ENCODE peak calls at places on chromosomes 7 and 10, in four cellular contexts. Q, H, K and P are unnamed samples.

GRCh38 chr10:102599565-102600327 is 44.5 kb upstream of the TRIM8 start:
- DNase-seq in H (no peak), Q (no peak), K (no peak), P (no peak)

GRCh38 chr7:31882187-31882586 is 188.0 kb downstream of the PDE1C start:
- DNase-seq in Q (no peak), K (no peak), H (no peak), P (no peak)

GRCh38 chr10:88041243-88042161 is 178.1 kb downstream of the PTEN start:
- DNase-seq in K (no peak), H (no peak), Q (no peak), P (no peak)

GRCh38 chr7:45624392-45624760 is 50.2 kb downstream of the ADCY1 start:
- DNase-seq in K (no peak), H (no peak), Q (no peak), P (no peak)

GRCh38 chr7:138359891-138360582 is 100.0 kb upstream of the TRIM24 start:
- DNase-seq in K (no peak), Q (no peak), H (no peak), P (no peak)

GRCh38 chr7:47771301-47771989 is 176.8 kb downstream of the PKD1L1 start:
- DNase-seq in K (no peak), H (no peak), Q (no peak), P (no peak)

GRCh38 chr10:68238371-68238770 is 6.5 kb upstream of the ATOH7 start:
- DNase-seq in Q (no peak), H (no peak), K (no peak), P (no peak)

GRCh38 chr10:50637003-50637579 is 13.3 kb upstream of the SGMS1 start:
- DNase-seq in H (no peak), Q (peak), K (peak), P (no peak)

GRCh38 chr10:93703841-93704240 is 1.4 kb upstream of the FRA10AC1 start:
- DNase-seq in Q (no peak), H (no peak), K (no peak), P (no peak)

GRCh38 chr10:129599160-129599559 is 132.1 kb downstream of the MGMT start:
- DNase-seq in H (no peak), K (no peak), Q (no peak), P (no peak)

GRCh38 chr10:75740541-75740940 is 309.1 kb downstream of the LRMDA start:
- DNase-seq in K (no peak), Q (no peak), H (no peak), P (no peak)

GRCh38 chr10:132063432-132063831 is 2.3 kb upstream of the JAKMIP3 start:
- DNase-seq in K (no peak), H (no peak), Q (no peak), P (no peak)

GRCh38 chr10:104873161-104873560 is 232.1 kb downstream of the SORCS3 start:
- DNase-seq in K (no peak), Q (no peak), H (no peak), P (no peak)

GRCh38 chr10:104868231-104868630 is 227.1 kb downstream of the SORCS3 start:
- DNase-seq in Q (no peak), H (no peak), K (no peak), P (no peak)
- H3K4me3 ChIP-seq in Q (no peak), H (no peak), K (no peak), P (no peak)

GRCh38 chr7:19815546-19815945 is 42.1 kb upstream of the TMEM196 start:
- DNase-seq in H (no peak), Q (no peak), K (no peak), P (no peak)
- H3K4me3 ChIP-seq in H (no peak), Q (no peak), K (no peak), P (no peak)

DNA sequence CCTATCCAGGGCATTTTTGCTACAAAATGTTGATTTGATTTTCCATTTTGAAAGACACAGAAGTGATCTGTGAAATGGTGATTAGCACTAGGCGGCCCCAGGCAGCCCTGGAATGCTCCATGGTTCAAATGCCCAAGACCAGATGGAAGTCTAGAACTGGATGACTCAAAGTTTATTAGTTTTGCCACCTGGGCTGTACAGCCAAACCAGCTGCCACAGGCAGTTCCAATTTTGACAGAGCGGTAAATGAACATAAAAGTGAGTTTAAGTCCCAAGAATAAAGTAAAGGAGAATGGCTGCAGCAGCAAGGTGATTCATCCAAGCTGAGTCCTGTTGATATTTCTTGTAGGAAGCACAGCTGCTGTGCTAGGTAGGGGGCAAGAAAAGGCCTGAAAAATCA is 180.5 kb downstream of the SUGCT start:
- DNase-seq in H (no peak), Q (no peak), K (no peak), P (no peak)
- H3K4me3 ChIP-seq in H (no peak), Q (no peak), K (no peak), P (no peak)

DNA sequence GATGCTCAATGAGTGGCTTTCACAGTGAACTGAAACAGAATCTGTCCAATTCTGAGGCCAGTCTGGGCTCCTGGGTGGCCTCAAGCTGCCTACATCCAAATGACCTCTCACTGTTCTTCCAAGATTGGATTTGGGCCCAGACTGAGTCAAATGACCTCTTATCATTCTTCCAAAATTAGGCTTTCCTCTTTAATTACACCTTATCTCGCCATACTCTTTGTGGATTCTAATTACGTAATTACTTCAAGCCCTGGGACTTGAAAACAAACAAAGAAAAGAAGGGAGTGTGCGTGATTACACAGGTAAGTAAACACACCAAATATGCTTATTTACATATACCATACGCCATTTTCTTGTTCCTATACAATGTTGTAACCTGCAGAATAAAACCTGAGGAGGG is 18.8 kb downstream of the SORBS1 start:
- DNase-seq in H (no peak), K (no peak), Q (no peak), P (no peak)
- H3K4me3 ChIP-seq in H (no peak), K (no peak), Q (no peak), P (no peak)

GRCh38 chr10:114768394-114768786 is 53.2 kb upstream of the FHIP2A start:
- DNase-seq in Q (no peak), H (no peak), K (no peak), P (no peak)
- H3K4me3 ChIP-seq in Q (no peak), H (no peak), K (no peak), P (no peak)

GRCh38 chr7:11366118-11366517 is 392.4 kb downstream of the PHF14 start:
- DNase-seq in H (no peak), K (no peak), Q (no peak), P (no peak)
- H3K4me3 ChIP-seq in H (no peak), K (no peak), Q (no peak), P (no peak)

GRCh38 chr7:65430344-65431186 is 56.9 kb downstream of the ZNF92 start:
- DNase-seq in K (no peak), Q (no peak), H (no peak), P (no peak)
- H3K4me3 ChIP-seq in K (no peak), Q (no peak), H (no peak), P (no peak)